ENCODE peak calls at places on chromosome 22, in nine cellular contexts. One of them, this sample, is unnamed.

GRCh38 chr22:17871726-17872458 is 97.6 kb upstream of the BID start:
- DNase-seq in left lung: no peak
- DNase-seq in GM23338: no peak
- DNase-seq in SK-N-SH: no peak
- DNase-seq in IMR-90: no peak
- DNase-seq in spleen: peak; percentile 54
- DNase-seq in pancreas: no peak
- DNase-seq in AG04450: no peak
- DNase-seq in OCI-LY7: no peak
- DNase-seq in this sample: no peak

GRCh38 chr22:40394607-40395006 is 24.2 kb downstream of the SGSM3 start:
- DNase-seq in left lung: no peak
- DNase-seq in AG04450: no peak
- DNase-seq in SK-N-SH: no peak
- DNase-seq in pancreas: no peak
- DNase-seq in GM23338: no peak
- DNase-seq in spleen: no peak
- DNase-seq in IMR-90: no peak
- DNase-seq in OCI-LY7: no peak
- DNase-seq in this sample: no peak

GRCh38 chr22:20107471-20107901 is 8.4 kb upstream of the RANBP1 start:
- DNase-seq in spleen: peak; percentile 49
- DNase-seq in IMR-90: no peak
- DNase-seq in pancreas: peak; percentile 38
- DNase-seq in AG04450: no peak
- DNase-seq in SK-N-SH: no peak
- DNase-seq in GM23338: no peak
- DNase-seq in OCI-LY7: no peak
- DNase-seq in left lung: no peak
- DNase-seq in this sample: peak; percentile 22

GRCh38 chr22:40156001-40156516 is 21.7 kb upstream of the TNRC6B start:
- DNase-seq in AG04450: no peak
- DNase-seq in IMR-90: peak; percentile 85
- DNase-seq in GM23338: peak; percentile 74
- DNase-seq in left lung: peak; percentile 47
- DNase-seq in pancreas: no peak
- DNase-seq in SK-N-SH: no peak
- DNase-seq in spleen: no peak
- DNase-seq in OCI-LY7: no peak
- DNase-seq in this sample: no peak

GRCh38 chr22:44395116-44396005 is 82.6 kb upstream of the SHISAL1 start:
- DNase-seq in OCI-LY7: no peak
- DNase-seq in AG04450: no peak
- DNase-seq in IMR-90: no peak
- DNase-seq in left lung: peak; percentile 15
- DNase-seq in spleen: peak; percentile 54
- DNase-seq in SK-N-SH: peak; percentile 72
- DNase-seq in pancreas: peak; percentile 44
- DNase-seq in GM23338: no peak
- DNase-seq in this sample: peak; percentile 37

GRCh38 chr22:28883917-28884753 is 763 bp downstream of the ZNRF3 start:
- DNase-seq in spleen: peak; percentile 90
- DNase-seq in IMR-90: peak; percentile 44
- DNase-seq in GM23338: peak; percentile 83
- DNase-seq in AG04450: no peak
- DNase-seq in left lung: peak; percentile 42
- DNase-seq in SK-N-SH: peak; percentile 74
- DNase-seq in OCI-LY7: peak; percentile 59
- DNase-seq in pancreas: peak; percentile 84
- DNase-seq in this sample: peak; percentile 65

GRCh38 chr22:20312396-20313191 is 7.3 kb downstream of the DGCR6L start:
- DNase-seq in GM23338: no peak
- DNase-seq in spleen: peak; percentile 65
- DNase-seq in AG04450: no peak
- DNase-seq in IMR-90: no peak
- DNase-seq in left lung: no peak
- DNase-seq in pancreas: no peak
- DNase-seq in OCI-LY7: no peak
- DNase-seq in SK-N-SH: no peak
- DNase-seq in this sample: peak; percentile 39

GRCh38 chr22:46791201-46791731 is 28.8 kb downstream of the TBC1D22A start:
- DNase-seq in OCI-LY7: no peak
- DNase-seq in left lung: peak; percentile 73
- DNase-seq in IMR-90: peak; percentile 83
- DNase-seq in SK-N-SH: no peak
- DNase-seq in AG04450: no peak
- DNase-seq in GM23338: no peak
- DNase-seq in spleen: peak; percentile 89
- DNase-seq in pancreas: no peak
- DNase-seq in this sample: no peak

GRCh38 chr22:17578129-17578754 is 14.9 kb downstream of the SLC25A18 start:
- DNase-seq in IMR-90: peak; percentile 36
- DNase-seq in GM23338: no peak
- DNase-seq in OCI-LY7: no peak
- DNase-seq in AG04450: no peak
- DNase-seq in pancreas: peak; percentile 81
- DNase-seq in spleen: no peak
- DNase-seq in left lung: peak; percentile 56
- DNase-seq in SK-N-SH: no peak
- DNase-seq in this sample: peak; percentile 73

GRCh38 chr22:27581688-27582087 is 219.9 kb downstream of the MN1 start:
- DNase-seq in AG04450: peak; percentile 48
- DNase-seq in pancreas: no peak
- DNase-seq in SK-N-SH: no peak
- DNase-seq in left lung: peak; percentile 73
- DNase-seq in IMR-90: peak; percentile 17
- DNase-seq in OCI-LY7: no peak
- DNase-seq in GM23338: no peak
- DNase-seq in spleen: peak; percentile 24
- DNase-seq in this sample: peak; percentile 64

DNA sequence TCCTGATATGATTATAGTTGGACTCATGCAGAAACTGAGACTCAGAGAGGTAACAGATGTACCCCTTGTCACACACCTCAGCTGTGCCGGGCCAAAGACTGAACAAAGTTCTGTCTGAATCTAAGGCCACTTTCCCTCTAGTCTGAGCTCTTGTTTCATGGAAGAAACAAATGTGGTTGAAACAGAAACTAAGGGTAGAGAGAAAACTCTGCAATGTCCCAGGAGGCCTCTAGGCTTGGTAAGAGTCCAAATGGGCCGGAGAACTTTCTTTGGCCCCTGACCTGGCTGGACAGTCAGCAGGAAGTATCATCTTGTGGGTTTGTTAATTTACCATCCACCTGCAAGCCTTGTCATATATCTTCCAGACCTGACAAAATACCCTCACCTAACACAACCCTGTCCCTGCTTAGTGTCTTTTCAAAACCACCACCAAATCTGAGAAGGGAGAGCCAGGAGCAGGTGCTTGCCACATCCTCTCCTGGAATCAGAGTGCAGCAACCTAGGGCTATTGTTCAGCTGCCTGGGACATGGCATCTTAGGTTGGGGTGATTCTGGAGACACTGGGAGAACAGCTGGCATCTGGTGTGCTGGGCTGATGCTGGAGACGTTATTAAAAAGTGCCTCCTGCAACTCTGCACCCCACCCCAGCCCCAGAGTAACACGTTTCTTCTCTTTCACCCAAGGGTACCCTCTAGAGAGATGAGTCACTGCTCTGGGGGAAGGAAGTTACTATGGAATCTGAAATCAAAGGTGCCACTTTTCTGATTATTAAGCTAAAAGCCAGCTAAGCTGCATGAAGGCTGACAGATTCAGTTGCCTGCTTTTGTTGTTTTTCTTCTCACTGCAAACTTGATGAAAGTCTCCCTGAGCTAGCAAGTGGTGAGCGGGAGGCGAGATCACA is 126.3 kb upstream of the TIMP3 start:
- DNase-seq in IMR-90: no peak
- DNase-seq in SK-N-SH: no peak
- DNase-seq in spleen: no peak
- DNase-seq in pancreas: no peak
- DNase-seq in left lung: no peak
- DNase-seq in AG04450: no peak
- DNase-seq in OCI-LY7: no peak
- DNase-seq in GM23338: no peak
- DNase-seq in this sample: no peak
- TF ChIP-seq CTCF in IMR-90: peak; percentile 29
- TF ChIP-seq CTCF in SK-N-SH: no peak
- TF ChIP-seq CTCF in spleen: no peak
- TF ChIP-seq CTCF in pancreas: no peak
- TF ChIP-seq CTCF in left lung: no peak
- TF ChIP-seq CTCF in AG04450: peak; percentile 48
- TF ChIP-seq CTCF in OCI-LY7: no peak
- TF ChIP-seq CTCF in GM23338: no peak
- TF ChIP-seq CTCF in this sample: peak; percentile 16

DNA sequence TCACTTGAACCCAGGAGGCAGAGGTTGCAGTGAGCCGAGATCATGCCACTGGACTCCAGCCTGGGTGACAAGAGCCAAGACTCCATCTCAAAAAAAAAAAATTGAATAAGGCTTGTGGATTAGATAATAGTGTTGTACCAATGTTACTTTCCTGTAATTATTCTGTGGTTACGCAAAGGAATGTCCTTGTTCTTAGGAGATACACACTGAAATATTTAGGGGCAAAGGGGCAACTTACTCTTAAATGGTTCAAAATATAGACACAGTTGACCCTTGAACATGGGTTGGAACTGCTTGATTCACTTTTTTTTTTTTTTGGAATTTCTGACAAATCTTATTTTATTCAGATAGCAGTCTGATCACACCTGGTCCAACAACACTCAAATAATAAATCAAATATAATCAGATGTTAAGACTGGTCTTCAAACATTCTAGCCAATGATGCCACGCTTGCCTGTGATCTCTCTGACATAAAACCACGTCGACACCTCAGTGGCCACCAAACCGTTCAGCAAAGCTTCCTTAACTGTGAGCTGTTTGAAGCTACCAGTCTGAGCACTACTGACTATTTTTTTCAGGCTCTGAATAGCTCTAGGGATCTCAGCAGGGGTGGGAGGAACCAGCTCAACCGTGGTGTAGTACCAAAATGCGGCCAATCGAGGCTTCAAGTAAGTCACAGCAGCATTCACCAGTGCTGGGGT is 710 bp downstream of the ATP5MGL start:
- DNase-seq in IMR-90: no peak
- DNase-seq in spleen: no peak
- DNase-seq in left lung: no peak
- DNase-seq in GM23338: no peak
- DNase-seq in AG04450: no peak
- DNase-seq in pancreas: no peak
- DNase-seq in OCI-LY7: no peak
- DNase-seq in SK-N-SH: no peak
- DNase-seq in this sample: no peak
- H3K27ac ChIP-seq in IMR-90: no peak overlapping the region
- H3K27ac ChIP-seq in spleen: no peak overlapping the region
- H3K27ac ChIP-seq in left lung: no peak overlapping the region
- H3K27ac ChIP-seq in GM23338: no peak overlapping the region
- H3K27ac ChIP-seq in AG04450: no peak overlapping the region
- H3K27ac ChIP-seq in pancreas: no peak overlapping the region
- H3K27ac ChIP-seq in OCI-LY7: no peak overlapping the region
- H3K27ac ChIP-seq in SK-N-SH: no peak overlapping the region
- H3K27ac ChIP-seq in this sample: no peak overlapping the region

GRCh38 chr22:23997092-23997491 is 8.2 kb downstream of the GSTT4 start:
- DNase-seq in OCI-LY7: no peak
- DNase-seq in left lung: no peak
- DNase-seq in AG04450: no peak
- DNase-seq in pancreas: no peak
- DNase-seq in SK-N-SH: no peak
- DNase-seq in spleen: no peak
- DNase-seq in IMR-90: no peak
- DNase-seq in GM23338: no peak
- DNase-seq in this sample: no peak
- H3K4me3 ChIP-seq in OCI-LY7: no peak overlapping the region
- H3K4me3 ChIP-seq in left lung: no peak overlapping the region
- H3K4me3 ChIP-seq in AG04450: no peak overlapping the region
- H3K4me3 ChIP-seq in pancreas: no peak overlapping the region
- H3K4me3 ChIP-seq in SK-N-SH: no peak overlapping the region
- H3K4me3 ChIP-seq in spleen: no peak overlapping the region
- H3K4me3 ChIP-seq in IMR-90: no peak overlapping the region
- H3K4me3 ChIP-seq in GM23338: no peak overlapping the region
- H3K4me3 ChIP-seq in this sample: no peak overlapping the region

GRCh38 chr22:37884420-37884819 is 21.7 kb upstream of the MICALL1 start:
- DNase-seq in pancreas: no peak
- DNase-seq in OCI-LY7: no peak
- DNase-seq in spleen: no peak
- DNase-seq in IMR-90: peak; percentile 46
- DNase-seq in left lung: no peak
- DNase-seq in GM23338: no peak
- DNase-seq in AG04450: no peak
- DNase-seq in SK-N-SH: no peak
- DNase-seq in this sample: no peak

GRCh38 chr22:37891926-37892325 is 14.2 kb upstream of the MICALL1 start:
- DNase-seq in left lung: no peak
- DNase-seq in pancreas: no peak
- DNase-seq in OCI-LY7: no peak
- DNase-seq in IMR-90: no peak
- DNase-seq in GM23338: no peak
- DNase-seq in SK-N-SH: no peak
- DNase-seq in spleen: no peak
- DNase-seq in AG04450: no peak
- DNase-seq in this sample: no peak

GRCh38 chr22:37893583-37893983 is 12.5 kb upstream of the MICALL1 start:
- DNase-seq in left lung: peak; percentile 65
- DNase-seq in spleen: no peak
- DNase-seq in SK-N-SH: no peak
- DNase-seq in GM23338: no peak
- DNase-seq in AG04450: no peak
- DNase-seq in OCI-LY7: no peak
- DNase-seq in pancreas: no peak
- DNase-seq in IMR-90: no peak
- DNase-seq in this sample: no peak

GRCh38 chr22:37892566-37893338 is 13.3 kb upstream of the MICALL1 start:
- DNase-seq in OCI-LY7: no peak
- DNase-seq in pancreas: peak; percentile 82
- DNase-seq in spleen: no peak
- DNase-seq in SK-N-SH: no peak
- DNase-seq in GM23338: no peak
- DNase-seq in IMR-90: no peak
- DNase-seq in AG04450: no peak
- DNase-seq in left lung: peak; percentile 67
- DNase-seq in this sample: peak; percentile 69

DNA sequence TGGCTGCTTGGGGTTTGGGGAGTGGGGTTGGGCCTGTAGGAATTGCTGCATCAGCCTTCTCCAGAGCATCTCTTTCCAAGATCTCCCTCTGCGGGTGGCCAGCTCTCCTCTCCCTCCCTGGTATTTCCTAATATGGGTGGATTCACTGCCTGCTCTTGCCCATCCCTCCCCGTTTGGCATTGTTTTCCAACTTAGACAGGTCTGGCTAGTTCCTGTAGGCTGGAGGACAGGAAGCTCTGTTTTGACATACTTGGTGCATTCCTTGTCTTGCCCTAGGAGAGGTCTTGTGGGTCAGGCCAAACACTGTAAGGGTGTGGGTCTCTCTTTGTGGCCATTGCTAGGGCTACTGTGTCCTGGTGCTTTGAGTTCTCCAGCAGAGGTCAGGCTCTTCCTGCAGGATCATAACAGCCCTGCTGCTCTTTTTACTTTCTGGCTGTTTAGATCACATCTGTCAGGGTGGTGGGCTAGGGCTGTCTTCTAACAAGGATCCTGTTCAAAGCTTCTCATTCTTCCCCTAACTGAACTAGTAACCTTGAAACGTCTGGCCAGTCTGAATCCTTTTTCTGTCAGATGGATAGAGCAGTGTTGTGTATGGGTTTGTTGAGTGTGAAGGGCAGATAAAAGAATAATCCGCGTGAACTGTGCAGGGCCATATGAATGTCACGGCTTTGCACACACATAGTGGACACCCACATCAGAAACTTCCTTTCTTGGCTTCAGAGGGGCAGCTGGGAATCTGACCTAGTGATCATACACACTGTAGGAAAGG is 18.3 kb upstream of the MICALL1 start:
- DNase-seq in spleen: no peak
- DNase-seq in GM23338: peak; percentile 55
- DNase-seq in left lung: peak; percentile 60
- DNase-seq in OCI-LY7: no peak
- DNase-seq in IMR-90: peak; percentile 65
- DNase-seq in pancreas: no peak
- DNase-seq in AG04450: peak; percentile 47
- DNase-seq in SK-N-SH: no peak
- DNase-seq in this sample: no peak
- TF ChIP-seq CTCF in spleen: no peak
- TF ChIP-seq CTCF in GM23338: peak; percentile 34
- TF ChIP-seq CTCF in left lung: peak; percentile 37
- TF ChIP-seq CTCF in OCI-LY7: peak; percentile 46
- TF ChIP-seq CTCF in IMR-90: peak; percentile 69
- TF ChIP-seq CTCF in pancreas: no peak
- TF ChIP-seq CTCF in AG04450: peak; percentile 79
- TF ChIP-seq CTCF in SK-N-SH: peak; percentile 59
- TF ChIP-seq CTCF in this sample: peak; percentile 54

This sample was measured in lower lobe of right lung.